ENCODE peak calls at places on chromosomes 2 and 18, in four cellular contexts. One of them, this sample, is unnamed.
A peak's percentile ranks its signal among the peaks of the same experiment; 100 is the strongest.

GRCh38 chr2:28333606-28334526 is 58.8 kb upstream of the FOSL2 start:
- DNase-seq in coronary artery: no peak
- DNase-seq in T-helper 9 cell: no peak
- DNase-seq in NCI-H774: no peak
- DNase-seq in this sample: no peak

GRCh38 chr2:239326831-239327535 is 73.8 kb downstream of the HDAC4 start:
- DNase-seq in coronary artery: peak; percentile 72
- DNase-seq in T-helper 9 cell: peak; percentile 53
- DNase-seq in NCI-H774: no peak
- DNase-seq in this sample: no peak

GRCh38 chr2:127574656-127575055 is 39.2 kb downstream of the MYO7B start:
- DNase-seq in coronary artery: peak; percentile 55
- DNase-seq in T-helper 9 cell: no peak
- DNase-seq in NCI-H774: no peak
- DNase-seq in this sample: no peak

GRCh38 chr2:14632133-14632936 is at the start of gene LRATD1:
- DNase-seq in coronary artery: no peak
- DNase-seq in T-helper 9 cell: no peak
- DNase-seq in NCI-H774: peak; percentile 94
- DNase-seq in this sample: peak; percentile 79

GRCh38 chr2:98551316-98551715 is 57.0 kb downstream of the COA5 start:
- DNase-seq in coronary artery: no peak
- DNase-seq in T-helper 9 cell: no peak
- DNase-seq in NCI-H774: no peak
- DNase-seq in this sample: no peak

GRCh38 chr2:152098033-152098797 is 629 bp downstream of the CACNB4 start:
- DNase-seq in coronary artery: no peak
- DNase-seq in T-helper 9 cell: no peak
- DNase-seq in NCI-H774: no peak
- DNase-seq in this sample: no peak

GRCh38 chr2:96923810-96924774 is 54.2 kb upstream of the SEMA4C start:
- DNase-seq in coronary artery: no peak
- DNase-seq in T-helper 9 cell: no peak
- DNase-seq in NCI-H774: no peak
- DNase-seq in this sample: peak; percentile 67

GRCh38 chr2:110204408-110205385 is at the start of gene NPHP1:
- DNase-seq in coronary artery: peak; percentile 85
- DNase-seq in T-helper 9 cell: peak; percentile 77
- DNase-seq in NCI-H774: peak; percentile 80
- DNase-seq in this sample: peak; percentile 73

GRCh38 chr2:31088516-31089195 is 49.6 kb downstream of the GALNT14 start:
- DNase-seq in coronary artery: no peak
- DNase-seq in T-helper 9 cell: no peak
- DNase-seq in NCI-H774: no peak
- DNase-seq in this sample: no peak

GRCh38 chr18:21341141-21341540 is 99.1 kb downstream of the GREB1L start:
- DNase-seq in coronary artery: no peak
- DNase-seq in T-helper 9 cell: no peak
- DNase-seq in NCI-H774: no peak
- DNase-seq in this sample: no peak

GRCh38 chr18:8283901-8284585 is 325.2 kb upstream of the RAB12 start:
- DNase-seq in coronary artery: no peak
- DNase-seq in T-helper 9 cell: no peak
- DNase-seq in NCI-H774: no peak
- DNase-seq in this sample: no peak

GRCh38 chr2:168639501-168639900 is 162.9 kb upstream of the NOSTRIN start:
- DNase-seq in coronary artery: no peak
- DNase-seq in T-helper 9 cell: no peak
- DNase-seq in NCI-H774: no peak
- DNase-seq in this sample: no peak

GRCh38 chr2:96556441-96557330 is 20.1 kb downstream of the ARID5A start:
- DNase-seq in coronary artery: no peak
- DNase-seq in T-helper 9 cell: no peak
- DNase-seq in NCI-H774: no peak
- DNase-seq in this sample: no peak

GRCh38 chr2:144477943-144478283 is 42.0 kb downstream of the ZEB2 start:
- DNase-seq in coronary artery: no peak
- DNase-seq in T-helper 9 cell: no peak
- DNase-seq in NCI-H774: no peak
- DNase-seq in this sample: no peak

GRCh38 chr2:239663364-239663924 is 262.6 kb upstream of the HDAC4 start:
- DNase-seq in coronary artery: no peak
- DNase-seq in T-helper 9 cell: no peak
- DNase-seq in NCI-H774: no peak
- DNase-seq in this sample: no peak

GRCh38 chr2:37590119-37590571 is 81.3 kb downstream of the CDC42EP3 start:
- DNase-seq in coronary artery: no peak
- DNase-seq in T-helper 9 cell: no peak
- DNase-seq in NCI-H774: no peak
- DNase-seq in this sample: no peak

GRCh38 chr2:168180914-168181313 is 66.5 kb downstream of the STK39 start:
- DNase-seq in coronary artery: no peak
- DNase-seq in T-helper 9 cell: no peak
- DNase-seq in NCI-H774: peak; percentile 94
- DNase-seq in this sample: peak; percentile 92

GRCh38 chr2:172655838-172656573 is 79.6 kb upstream of the RAPGEF4 start:
- DNase-seq in coronary artery: no peak
- DNase-seq in T-helper 9 cell: no peak
- DNase-seq in NCI-H774: no peak
- DNase-seq in this sample: no peak

GRCh38 chr2:95265182-95265581 is 9.1 kb upstream of the PROM2 start:
- DNase-seq in coronary artery: peak; percentile 41
- DNase-seq in T-helper 9 cell: no peak
- DNase-seq in NCI-H774: no peak
- DNase-seq in this sample: no peak

GRCh38 chr18:3411854-3412268 is 38.1 kb upstream of the TGIF1 start:
- DNase-seq in coronary artery: no peak
- DNase-seq in T-helper 9 cell: peak; percentile 7
- DNase-seq in NCI-H774: no peak
- DNase-seq in this sample: no peak

GRCh38 chr2:40173276-40173675 is 278.6 kb downstream of the SLC8A1 start:
- DNase-seq in coronary artery: no peak
- DNase-seq in T-helper 9 cell: no peak
- DNase-seq in NCI-H774: no peak
- DNase-seq in this sample: no peak

GRCh38 chr18:2979027-2979570 is 33.8 kb downstream of the LPIN2 start:
- DNase-seq in coronary artery: no peak
- DNase-seq in T-helper 9 cell: no peak
- DNase-seq in NCI-H774: no peak
- DNase-seq in this sample: no peak

GRCh38 chr2:8298783-8299182 is 383.1 kb upstream of the ID2 start:
- DNase-seq in coronary artery: no peak
- DNase-seq in T-helper 9 cell: no peak
- DNase-seq in NCI-H774: no peak
- DNase-seq in this sample: peak; percentile 86

GRCh38 chr2:34806891-34807290 is 1207.8 kb upstream of the FAM98A start:
- DNase-seq in coronary artery: no peak
- DNase-seq in T-helper 9 cell: no peak
- DNase-seq in NCI-H774: no peak
- DNase-seq in this sample: no peak

GRCh38 chr2:13001408-13001807 is 284.7 kb downstream of the TRIB2 start:
- DNase-seq in coronary artery: no peak
- DNase-seq in T-helper 9 cell: no peak
- DNase-seq in NCI-H774: no peak
- DNase-seq in this sample: no peak

GRCh38 chr18:54878057-54878661 is 49.9 kb downstream of the RAB27B start:
- DNase-seq in coronary artery: no peak
- DNase-seq in T-helper 9 cell: no peak
- DNase-seq in NCI-H774: no peak
- DNase-seq in this sample: no peak

GRCh38 chr2:37653805-37654378 is 17.6 kb downstream of the CDC42EP3 start:
- DNase-seq in coronary artery: peak; percentile 80
- DNase-seq in T-helper 9 cell: no peak
- DNase-seq in NCI-H774: no peak
- DNase-seq in this sample: peak; percentile 72

GRCh38 chr18:57435851-57436192 is 648 bp downstream of the ONECUT2 start:
- DNase-seq in coronary artery: no peak
- DNase-seq in T-helper 9 cell: no peak
- DNase-seq in NCI-H774: no peak
- DNase-seq in this sample: no peak

GRCh38 chr18:79896746-79897145 is 54.7 kb downstream of the SLC66A2 start:
- DNase-seq in coronary artery: no peak
- DNase-seq in T-helper 9 cell: no peak
- DNase-seq in NCI-H774: no peak
- DNase-seq in this sample: no peak

GRCh38 chr2:67006373-67006960 is 390.7 kb upstream of the ETAA1 start:
- DNase-seq in coronary artery: no peak
- DNase-seq in T-helper 9 cell: no peak
- DNase-seq in NCI-H774: no peak
- DNase-seq in this sample: peak; percentile 13

GRCh38 chr2:235511751-235512698 is 18.2 kb downstream of the AGAP1 start:
- DNase-seq in coronary artery: no peak
- DNase-seq in T-helper 9 cell: no peak
- DNase-seq in NCI-H774: no peak
- DNase-seq in this sample: no peak

GRCh38 chr2:109644571-109645275 is 30.6 kb downstream of the SOWAHC start:
- DNase-seq in coronary artery: peak; percentile 78
- DNase-seq in T-helper 9 cell: no peak
- DNase-seq in NCI-H774: peak; percentile 26
- DNase-seq in this sample: peak; percentile 40